ENCODE peak calls at places on chromosomes 12 and 14, in seven cellular contexts. F, Y, I, W, E, X and Q are unnamed samples.

GRCh38 chr12:5884846-5885245 is 60.2 kb downstream of the ANO2 start:
- DNase-seq in E (no peak), W (no peak), F (no peak), X (no peak), I (no peak), Y (no peak), Q (no peak)

GRCh38 chr12:57031228-57031670 is 14.9 kb upstream of the TAC3 start:
- DNase-seq in W (no peak), F (no peak), E (no peak), I (no peak), Y (peak), X (no peak), Q (peak)

GRCh38 chr12:6708968-6709394 is 8.4 kb upstream of the PIANP start:
- DNase-seq in X (no peak), W (no peak), Y (peak), I (no peak), F (no peak), E (peak), Q (no peak)

GRCh38 chr14:69484444-69485113 is at the start of gene PLEKHD1:
- DNase-seq in F (no peak), W (peak), Y (no peak), E (peak), X (peak), I (no peak), Q (peak)

GRCh38 chr12:46363582-46364299 is 8.8 kb downstream of the SLC38A2 start:
- DNase-seq in X (no peak), Y (no peak), I (no peak), E (no peak), F (no peak), W (no peak), Q (no peak)

GRCh38 chr12:30796891-30797371 is 42.2 kb upstream of the CAPRIN2 start:
- DNase-seq in Y (no peak), I (no peak), X (no peak), E (no peak), F (no peak), W (peak), Q (peak)

GRCh38 chr12:5976711-5977110 is 31.7 kb upstream of the ANO2 start:
- DNase-seq in X (no peak), Y (no peak), E (no peak), F (no peak), I (no peak), W (no peak), Q (no peak)

GRCh38 chr12:47799357-47799955 is 20.2 kb downstream of the HDAC7 start:
- DNase-seq in F (no peak), W (no peak), E (no peak), Y (no peak), X (no peak), I (no peak), Q (no peak)

GRCh38 chr14:67819563-67820411 is at the start of gene RAD51B:
- DNase-seq in X (peak), W (peak), F (peak), E (peak), I (peak), Y (peak), Q (peak)

GRCh38 chr12:69904761-69905160 is 79.7 kb downstream of the MYRFL start:
- DNase-seq in X (no peak), W (peak), E (no peak), F (no peak), Y (no peak), I (no peak), Q (no peak)

GRCh38 chr12:96399919-96400630 is at the start of gene CDK17:
- DNase-seq in E (peak), F (peak), W (peak), I (peak), Y (peak), X (peak), Q (peak)

GRCh38 chr14:55130194-55130550 is 1.1 kb downstream of the LGALS3 start:
- DNase-seq in X (peak), W (peak), F (no peak), E (no peak), I (no peak), Y (no peak), Q (no peak)

GRCh38 chr12:71661977-71662522 is 1.6 kb downstream of the ZFC3H1 start:
- DNase-seq in Y (no peak), W (peak), E (no peak), F (no peak), I (no peak), X (no peak), Q (no peak)

GRCh38 chr12:25590021-25590721 is 37.1 kb upstream of the LMNTD1 start:
- DNase-seq in E (peak), Y (peak), F (no peak), X (no peak), I (no peak), W (no peak), Q (no peak)

GRCh38 chr12:108832730-108833354 is 24.5 kb downstream of the SSH1 start:
- DNase-seq in I (peak), Y (no peak), E (no peak), F (no peak), W (peak), X (no peak), Q (no peak)

GRCh38 chr12:10339441-10339840 is 31.8 kb downstream of the KLRD1 start:
- DNase-seq in F (no peak), E (no peak), I (no peak), W (peak), X (no peak), Y (no peak), Q (no peak)

GRCh38 chr14:61838661-61839060 is 76.4 kb downstream of the SNAPC1 start:
- DNase-seq in F (no peak), Y (no peak), E (no peak), W (peak), X (no peak), I (no peak), Q (no peak)

GRCh38 chr12:1546931-1547640 is 47.3 kb downstream of the FBXL14 start:
- DNase-seq in Y (no peak), W (no peak), F (no peak), I (no peak), E (no peak), X (no peak), Q (no peak)

GRCh38 chr12:105843989-105844768 is 294.6 kb downstream of the NUAK1 start:
- DNase-seq in F (no peak), W (peak), X (no peak), Y (no peak), E (no peak), I (no peak), Q (no peak)

GRCh38 chr12:116015525-116015924 is 262.0 kb downstream of the MED13L start:
- DNase-seq in Y (no peak), X (no peak), I (peak), F (no peak), W (peak), E (no peak), Q (no peak)